ENCODE peak calls at places on chromosomes 3 and 15, in nine cellular contexts. B is esophagus muscularis mucosa, Z is stomach, S is tibial nerve, I is A549, Y is GM12878, U is K562, D is H1, N is transverse colon. L is an unnamed sample.

GRCh38 chr3:195025056-195025880 is 245.7 kb downstream of the XXYLT1 start:
- DNase-seq in B (no peak), Z (no peak), S (no peak), I (no peak), Y (no peak), U (no peak), D (no peak), N (no peak), L (peak)

GRCh38 chr3:45988804-45989203 is 6.8 kb downstream of the FYCO1 start:
- DNase-seq in B (no peak), Z (no peak), S (no peak), I (no peak), Y (no peak), U (no peak), D (no peak), N (no peak), L (no peak)

GRCh38 chr15:77097317-77097721 is 26.4 kb upstream of the TSPAN3 start:
- DNase-seq in B (no peak), Z (no peak), S (no peak), I (no peak), Y (no peak), U (no peak), D (peak), N (no peak), L (no peak)

GRCh38 chr15:96416934-96417759 is 86.6 kb downstream of the NR2F2 start:
- DNase-seq in B (no peak), Z (peak), S (no peak), I (no peak), Y (no peak), U (no peak), D (peak), N (no peak), L (no peak)

GRCh38 chr15:61038387-61038786 is 190.7 kb downstream of the RORA start:
- DNase-seq in B (no peak), Z (no peak), S (peak), I (no peak), Y (no peak), U (no peak), D (no peak), N (peak), L (no peak)

GRCh38 chr15:43469867-43470266 is 23.1 kb downstream of the TP53BP1 start:
- DNase-seq in B (no peak), Z (no peak), S (no peak), I (no peak), Y (no peak), U (peak), D (no peak), N (no peak), L (no peak)

GRCh38 chr15:70209499-70209898 is 111.8 kb upstream of the TLE3 start:
- DNase-seq in B (no peak), Z (no peak), S (no peak), I (no peak), Y (no peak), U (no peak), D (no peak), N (no peak), L (no peak)

GRCh38 chr3:55406666-55407425 is 80.3 kb downstream of the WNT5A start:
- DNase-seq in B (no peak), Z (no peak), S (no peak), I (no peak), Y (no peak), U (no peak), D (no peak), N (no peak), L (no peak)

GRCh38 chr3:189049458-189050231 is 122.1 kb upstream of the TPRG1 start:
- DNase-seq in B (no peak), Z (no peak), S (no peak), I (no peak), Y (no peak), U (no peak), D (peak), N (no peak), L (no peak)

GRCh38 chr15:27679621-27680521 is 419.2 kb downstream of the OCA2 start:
- DNase-seq in B (no peak), Z (no peak), S (no peak), I (no peak), Y (no peak), U (no peak), D (no peak), N (no peak), L (no peak)

GRCh38 chr3:171715155-171715554 is 95.1 kb downstream of the PLD1 start:
- DNase-seq in B (no peak), Z (no peak), S (no peak), I (no peak), Y (no peak), U (no peak), D (no peak), N (no peak), L (no peak)

GRCh38 chr15:101641894-101642293 is 10.3 kb downstream of the TM2D3 start:
- DNase-seq in B (no peak), Z (no peak), S (no peak), I (no peak), Y (peak), U (no peak), D (no peak), N (no peak), L (no peak)

GRCh38 chr3:160169139-160169830 is 55.9 kb upstream of the C3orf80 start:
- DNase-seq in B (peak), Z (no peak), S (no peak), I (peak), Y (no peak), U (no peak), D (no peak), N (no peak), L (no peak)

GRCh38 chr15:90529369-90530249 is at the start of gene CRTC3:
- DNase-seq in B (no peak), Z (peak), S (peak), I (peak), Y (no peak), U (peak), D (peak), N (peak), L (peak)
- TF ChIP-seq POLR2A in B (no peak), Z (no peak), S (peak), I (peak), Y (peak), U (peak), D (no peak), N (no peak), L (no peak)

GRCh38 chr15:91254766-91255165 is 154.7 kb downstream of the SV2B start:
- DNase-seq in B (no peak), Z (no peak), S (no peak), I (no peak), Y (no peak), U (peak), D (no peak), N (no peak), L (no peak)
- TF ChIP-seq EP300 in B (no peak), Z (no peak), S (no peak), I (no peak), Y (no peak), U (no peak), D (no peak), N (no peak), L (no peak)

GRCh38 chr15:31483053-31483923 is 156.7 kb downstream of the KLF13 start:
- DNase-seq in B (no peak), Z (peak), S (no peak), I (no peak), Y (no peak), U (no peak), D (peak), N (no peak), L (no peak)
- H3K4me3 ChIP-seq in B (peak), Z (peak), S (peak), I (no peak), Y (no peak), U (no peak), D (peak), N (peak), L (peak)

GRCh38 chr3:129881261-129881660 is 12.2 kb downstream of the TMCC1 start:
- DNase-seq in B (no peak), Z (no peak), S (no peak), I (no peak), Y (no peak), U (no peak), D (no peak), N (no peak), L (no peak)

DNA sequence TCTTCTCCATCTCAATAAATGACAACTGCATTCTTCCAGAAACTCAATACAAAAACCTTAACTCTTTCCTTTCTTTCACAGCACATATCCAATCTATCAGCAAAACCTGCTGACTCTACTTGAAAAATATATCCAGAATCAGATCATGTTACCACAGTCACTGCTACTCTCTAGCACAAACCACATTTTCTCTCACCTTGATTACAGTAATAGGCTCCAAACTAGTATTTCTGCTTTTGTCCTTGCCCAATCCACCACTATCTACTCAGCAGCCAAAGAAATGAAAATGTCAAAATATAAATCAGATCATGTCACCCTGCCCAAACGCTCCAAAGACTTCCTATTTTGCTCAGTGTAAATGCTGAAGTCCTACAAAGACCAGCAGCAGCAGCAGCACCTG is 15.2 kb downstream of the TMCC1 start:
- DNase-seq in B (no peak), Z (no peak), S (no peak), I (no peak), Y (no peak), U (no peak), D (no peak), N (no peak), L (no peak)
- TF ChIP-seq POLR2A in B (no peak), Z (no peak), S (no peak), I (no peak), Y (no peak), U (no peak), D (no peak), N (no peak), L (no peak)

DNA sequence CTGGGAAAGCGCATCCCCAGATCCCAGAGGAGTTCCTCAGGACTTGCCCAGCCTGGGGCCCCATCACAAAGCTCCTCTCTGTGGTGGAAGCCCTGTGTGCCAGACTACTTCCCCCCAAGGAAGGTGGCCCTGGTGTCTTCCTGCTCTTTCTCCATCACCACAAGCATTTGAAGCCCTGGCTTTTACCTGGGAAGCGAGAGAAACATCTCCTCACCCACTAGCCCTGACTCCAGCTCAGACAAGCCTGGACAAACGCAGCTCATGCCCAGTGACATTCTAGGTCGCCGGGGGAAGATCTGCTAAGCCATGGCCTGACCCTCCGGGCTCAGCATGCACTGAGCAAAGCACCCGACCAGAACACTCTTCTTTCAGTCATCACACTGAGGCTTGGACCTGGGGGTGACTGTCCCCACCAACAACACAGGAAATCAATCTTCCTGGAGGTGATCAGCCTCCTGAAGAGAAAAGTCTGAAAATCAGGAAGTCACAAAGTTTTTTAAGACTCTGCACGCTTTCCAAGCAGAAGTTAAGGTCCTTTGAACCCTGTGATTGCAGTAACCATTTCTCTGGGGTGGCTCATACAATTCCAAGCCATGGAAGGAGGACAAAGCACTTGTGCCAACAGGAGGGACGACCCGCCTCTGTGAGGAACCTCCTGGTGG is 40.8 kb downstream of the KLHL25 start:
- DNase-seq in B (no peak), Z (no peak), S (peak), I (no peak), Y (no peak), U (no peak), D (no peak), N (peak), L (peak)
- TF ChIP-seq EP300 in B (no peak), Z (no peak), S (no peak), I (no peak), Y (no peak), U (no peak), D (no peak), N (no peak), L (no peak)

GRCh38 chr3:146162561-146162960 is 1.6 kb upstream of the PLOD2 start:
- DNase-seq in B (no peak), Z (no peak), S (no peak), I (no peak), Y (no peak), U (no peak), D (no peak), N (no peak), L (peak)

GRCh38 chr3:146161725-146162047 is 702 bp upstream of the PLOD2 start:
- DNase-seq in B (no peak), Z (peak), S (no peak), I (no peak), Y (no peak), U (no peak), D (no peak), N (peak), L (peak)

GRCh38 chr3:146159616-146160232 is 1.3 kb downstream of the PLOD2 start:
- DNase-seq in B (no peak), Z (no peak), S (no peak), I (no peak), Y (no peak), U (no peak), D (no peak), N (no peak), L (no peak)

GRCh38 chr3:146160233-146160963 is 586 bp downstream of the PLOD2 start:
- DNase-seq in B (peak), Z (peak), S (peak), I (peak), Y (no peak), U (peak), D (peak), N (peak), L (peak)

GRCh38 chr3:146160964-146161724 is at the start of gene PLOD2:
- DNase-seq in B (no peak), Z (peak), S (peak), I (peak), Y (no peak), U (peak), D (peak), N (peak), L (peak)
- H3K4me3 ChIP-seq in B (peak), Z (peak), S (peak), I (peak), Y (no peak), U (peak), D (peak), N (peak), L (peak)

GRCh38 chr3:152269423-152270144 is 855 bp downstream of the MBNL1 start:
- DNase-seq in B (peak), Z (peak), S (peak), I (peak), Y (no peak), U (no peak), D (no peak), N (peak), L (peak)
- TF ChIP-seq POLR2A in B (peak), Z (no peak), S (peak), I (no peak), Y (no peak), U (no peak), D (no peak), N (peak), L (peak)

GRCh38 chr3:114290911-114291901 is 2.6 kb upstream of the TIGIT start:
- DNase-seq in B (no peak), Z (peak), S (peak), I (peak), Y (peak), U (peak), D (peak), N (peak), L (peak)
- TF ChIP-seq EP300 in B (no peak), Z (no peak), S (no peak), I (no peak), Y (peak), U (no peak), D (no peak), N (no peak), L (no peak)

DNA sequence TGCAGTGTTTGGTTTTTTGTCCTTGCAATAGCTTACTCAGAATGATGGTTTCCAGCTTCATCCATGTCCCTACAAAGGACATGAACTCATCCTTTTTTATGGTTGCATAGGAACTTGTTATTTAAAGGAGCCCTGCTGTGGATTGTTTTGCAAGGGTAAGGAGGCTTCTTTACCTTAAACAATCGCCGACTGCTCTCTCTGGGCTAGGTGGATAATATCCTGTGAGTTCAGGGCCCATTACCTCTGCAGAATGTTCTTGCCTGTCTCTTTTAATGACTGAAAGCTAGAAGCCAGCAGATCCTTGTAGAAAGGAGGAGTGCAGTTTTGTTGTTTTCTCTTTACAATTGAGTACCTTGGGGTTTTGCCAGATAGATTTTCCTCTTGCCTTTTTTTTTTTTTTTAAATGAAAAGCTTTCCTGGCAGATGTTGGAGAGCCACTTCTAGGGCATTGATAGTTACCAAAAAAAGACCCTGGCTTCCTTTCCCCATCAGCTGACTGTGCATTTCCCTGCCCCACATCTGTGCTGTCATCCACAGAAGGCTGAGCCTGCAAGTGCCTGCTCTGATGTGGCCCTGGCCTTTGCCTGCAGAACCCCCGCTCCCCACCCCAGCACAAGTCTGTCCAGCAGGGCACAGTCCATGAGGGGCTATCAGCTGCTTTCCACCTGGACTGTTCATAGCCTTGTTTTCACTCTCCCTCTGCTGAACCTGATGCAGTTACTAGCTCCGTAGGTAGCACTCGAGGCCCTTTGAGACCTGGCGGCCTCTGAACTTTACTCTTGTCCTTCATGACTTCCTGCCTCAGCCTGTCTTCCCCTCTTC is 113.1 kb downstream of the CHCHD6 start:
- DNase-seq in B (peak), Z (no peak), S (no peak), I (no peak), Y (no peak), U (no peak), D (no peak), N (no peak), L (no peak)
- H3K4me3 ChIP-seq in B (no peak), Z (no peak), S (no peak), I (no peak), Y (no peak), U (no peak), D (no peak), N (no peak), L (no peak)